ENCODE peak calls at places on chromosomes 1 and 21, in four cellular contexts. O is GM12878, S is HepG2, H is K562. E is an unnamed sample.

GRCh38 chr1:199978408-199978940 is 49.0 kb upstream of the NR5A2 start:
- DNase-seq in S (no peak), H (no peak), O (no peak), E (no peak)

GRCh38 chr1:65148548-65149390 is 766 bp downstream of the AK4 start:
- DNase-seq in O (peak; percentile 45), H (peak; percentile 51), S (no peak), E (peak; percentile 85)

GRCh38 chr1:186753241-186753640 is 73.0 kb upstream of the PTGS2 start:
- DNase-seq in O (no peak), S (no peak), H (no peak), E (no peak)

GRCh38 chr1:42206164-42206563 is 41.6 kb upstream of the GUCA2A start:
- DNase-seq in O (no peak), S (no peak), H (no peak), E (no peak)

GRCh38 chr1:207603777-207604176 is 41.2 kb upstream of the CR1L start:
- DNase-seq in H (no peak), S (peak; percentile 95), O (no peak), E (no peak)

GRCh38 chr1:223771814-223772770 is 59.8 kb downstream of the CAPN2 start:
- DNase-seq in O (no peak), S (no peak), H (peak; percentile 95), E (no peak)

GRCh38 chr1:93200086-93200620 is 19.6 kb downstream of the CCDC18 start:
- DNase-seq in S (peak; percentile 13), H (no peak), O (no peak), E (no peak)

GRCh38 chr1:238960071-238960470 is 426.3 kb upstream of the CHRM3 start:
- DNase-seq in S (no peak), H (no peak), O (no peak), E (no peak)

GRCh38 chr1:96388421-96389310 is 332.9 kb upstream of the PTBP2 start:
- DNase-seq in S (no peak), O (no peak), H (no peak), E (no peak)

GRCh38 chr1:66333463-66334232 is 200.3 kb upstream of the SGIP1 start:
- DNase-seq in H (no peak), O (no peak), S (no peak), E (no peak)

GRCh38 chr1:59016390-59016789 is 232.5 kb upstream of the JUN start:
- DNase-seq in S (no peak), H (no peak), O (no peak), E (no peak)

GRCh38 chr1:28259935-28260802 is 851 bp downstream of the SESN2 start:
- DNase-seq in H (peak; percentile 52), S (no peak), O (no peak), E (peak; percentile 81)

GRCh38 chr1:209675567-209676154 is 449 bp downstream of the G0S2 start:
- DNase-seq in H (no peak), S (no peak), O (no peak), E (peak; percentile 77)

GRCh38 chr1:228885845-228886244 is 150.6 kb downstream of the RHOU start:
- DNase-seq in H (no peak), O (no peak), S (no peak), E (no peak)

GRCh38 chr1:160076295-160076694 is 5.0 kb upstream of the KCNJ9 start:
- DNase-seq in S (no peak), H (no peak), O (no peak), E (no peak)

GRCh38 chr1:16375521-16376359 is 8.7 kb downstream of the SZRD1 start:
- DNase-seq in H (no peak), O (no peak), S (no peak), E (no peak)

GRCh38 chr1:41776896-41777431 is 141.8 kb downstream of the HIVEP3 start:
- DNase-seq in O (no peak), H (no peak), S (no peak), E (no peak)

GRCh38 chr1:117754061-117754969 is 148.5 kb downstream of the TENT5C start:
- DNase-seq in S (peak; percentile 50), H (peak; percentile 79), O (no peak), E (peak; percentile 61)

GRCh38 chr1:117735045-117735992 is 129.5 kb downstream of the TENT5C start:
- DNase-seq in S (peak; percentile 10), H (peak; percentile 76), O (peak; percentile 9), E (no peak)

GRCh38 chr1:42163114-42163513 is 1.4 kb downstream of the GUCA2A start:
- DNase-seq in H (peak; percentile 68), S (peak; percentile 27), O (no peak), E (no peak)

GRCh38 chr1:160797861-160798273 is 1.9 kb downstream of the LY9 start:
- DNase-seq in O (no peak), S (no peak), H (no peak), E (no peak)

GRCh38 chr1:11280719-11281376 is 7.8 kb downstream of the UBIAD1 start:
- DNase-seq in S (no peak), O (peak; percentile 25), H (no peak), E (no peak)

GRCh38 chr1:194533641-194534040 is 1347.2 kb upstream of the B3GALT2 start:
- DNase-seq in O (no peak), H (no peak), S (no peak), E (no peak)

GRCh38 chr1:34846265-34846664 is 13.3 kb downstream of the SMIM12 start:
- DNase-seq in H (no peak), S (no peak), O (no peak), E (no peak)

GRCh38 chr1:201640624-201641023 is 101.7 kb downstream of the NAV1 start:
- DNase-seq in O (no peak), S (no peak), H (no peak), E (no peak)

GRCh38 chr1:53342735-53343470 is 15.0 kb upstream of the LRP8 start:
- DNase-seq in O (no peak), S (no peak), H (no peak), E (no peak)

GRCh38 chr1:151612506-151613274 is 840 bp downstream of the SNX27 start:
- DNase-seq in O (no peak), H (no peak), S (no peak), E (peak; percentile 77)

GRCh38 chr1:176049582-176049981 is 157.5 kb downstream of the COP1 start:
- DNase-seq in O (no peak), H (no peak), S (no peak), E (peak; percentile 30)

GRCh38 chr21:14773777-14774345 is 227.7 kb upstream of the SAMSN1 start:
- DNase-seq in O (no peak), H (peak; percentile 76), S (peak; percentile 30), E (peak; percentile 1)

GRCh38 chr1:54028306-54029251 is 10.6 kb upstream of the LDLRAD1 start:
- DNase-seq in S (peak; percentile 80), O (no peak), H (no peak), E (peak; percentile 34)

GRCh38 chr1:201411292-201411691 is 10.2 kb downstream of the TNNI1 start:
- DNase-seq in H (no peak), O (no peak), S (no peak), E (no peak)

GRCh38 chr1:22793647-22794046 is 83.0 kb downstream of the EPHB2 start:
- DNase-seq in S (no peak), H (no peak), O (no peak), E (no peak)

GRCh38 chr21:39597595-39598185 is 15.1 kb upstream of the B3GALT5 start:
- DNase-seq in O (no peak), S (no peak), H (no peak), E (no peak)

DNA sequence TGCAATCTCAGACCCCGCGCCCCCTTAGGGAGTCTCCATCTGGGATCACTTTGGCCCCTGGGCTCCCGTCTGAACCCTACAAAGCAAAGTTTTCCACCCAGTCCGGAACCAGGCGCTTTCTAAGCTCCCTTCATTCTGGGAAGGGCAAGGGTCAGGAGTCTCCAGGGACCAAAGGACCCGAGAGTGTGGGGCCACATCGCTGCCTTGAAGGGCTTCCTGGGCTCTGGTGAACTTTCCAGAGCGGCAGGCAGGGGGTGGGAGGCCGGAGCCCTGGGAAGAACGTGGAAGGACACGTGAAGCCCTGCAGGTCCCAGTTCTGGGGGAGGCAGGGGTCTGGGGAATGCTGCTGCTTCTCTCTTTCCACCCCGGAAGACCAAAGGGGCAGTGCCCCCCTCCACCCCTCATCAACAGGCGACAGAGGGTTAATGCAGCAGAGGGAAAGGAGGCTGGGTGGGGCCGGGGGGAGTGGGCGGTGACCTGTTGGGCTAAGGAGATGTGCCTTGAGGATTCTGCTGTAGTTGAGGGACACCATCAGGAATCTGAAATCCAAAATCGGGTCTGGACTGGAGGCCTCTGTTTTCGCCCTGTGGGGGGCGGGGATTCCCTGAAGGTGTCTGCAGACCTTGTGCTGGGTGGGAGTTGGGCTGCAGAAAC is 734 bp downstream of the CDK18 start:
- DNase-seq in H (no peak), S (no peak), O (no peak), E (no peak)
- TF ChIP-seq TAF1 in H (no peak), S (no peak), O (no peak), E (no peak)

GRCh38 chr21:29318354-29318753 is 19.6 kb downstream of the BACH1 start:
- DNase-seq in S (no peak), O (no peak), H (no peak), E (no peak)

GRCh38 chr21:29316029-29316742 is 17.5 kb downstream of the BACH1 start:
- DNase-seq in H (peak; percentile 50), S (no peak), O (no peak), E (no peak)

GRCh38 chr21:29313662-29314408 is 15.1 kb downstream of the BACH1 start:
- DNase-seq in S (no peak), O (no peak), H (no peak), E (no peak)

GRCh38 chr21:29316806-29317205 is 18.1 kb downstream of the BACH1 start:
- DNase-seq in S (no peak), H (peak; percentile 53), O (no peak), E (no peak)

GRCh38 chr21:29315155-29315749 is 16.5 kb downstream of the BACH1 start:
- DNase-seq in H (no peak), S (no peak), O (no peak), E (no peak)
- TF ChIP-seq SMC3 in H (no peak), S (no peak), O (no peak), E (no peak)

GRCh38 chr1:172916126-172916525 is 134.6 kb downstream of the TNFSF18 start:
- DNase-seq in O (no peak), S (no peak), H (no peak), E (no peak)
- H3K4me1 ChIP-seq in O (no peaks in the 10 kb centered on the region), S (no peaks in the 10 kb centered on the region), H (no peaks in the 10 kb centered on the region), E (peaks cover 45% of the 10 kb centered on the region)

DNA sequence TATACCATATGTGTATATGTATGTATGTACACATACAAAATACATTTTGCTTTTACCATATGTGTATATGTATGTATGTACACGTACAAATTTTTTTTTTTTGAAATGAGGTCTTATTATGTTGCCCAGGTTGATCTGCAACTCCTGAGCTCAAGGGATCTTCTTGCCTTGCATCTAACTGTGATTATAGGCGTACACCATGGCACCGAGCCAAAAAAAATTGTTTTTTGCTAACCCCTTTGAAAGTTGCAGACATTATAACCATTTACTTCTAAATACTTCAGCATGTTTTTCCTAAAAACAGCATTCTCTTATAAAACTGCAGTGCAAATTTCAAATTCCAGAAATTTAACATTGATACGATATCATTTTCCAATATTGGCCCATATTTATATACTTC is 147.0 kb downstream of the POU2F1 start:
- DNase-seq in S (no peak), H (no peak), O (no peak), E (no peak)
- TF ChIP-seq TAF1 in S (no peak), H (no peak), O (no peak), E (no peak)

GRCh38 chr1:30407030-30407861 is 316.1 kb downstream of the MATN1 start:
- DNase-seq in S (no peak), O (no peak), H (no peak), E (no peak)
- TF ChIP-seq SMC3 in S (no peak), O (no peak), H (no peak), E (no peak)

DNA sequence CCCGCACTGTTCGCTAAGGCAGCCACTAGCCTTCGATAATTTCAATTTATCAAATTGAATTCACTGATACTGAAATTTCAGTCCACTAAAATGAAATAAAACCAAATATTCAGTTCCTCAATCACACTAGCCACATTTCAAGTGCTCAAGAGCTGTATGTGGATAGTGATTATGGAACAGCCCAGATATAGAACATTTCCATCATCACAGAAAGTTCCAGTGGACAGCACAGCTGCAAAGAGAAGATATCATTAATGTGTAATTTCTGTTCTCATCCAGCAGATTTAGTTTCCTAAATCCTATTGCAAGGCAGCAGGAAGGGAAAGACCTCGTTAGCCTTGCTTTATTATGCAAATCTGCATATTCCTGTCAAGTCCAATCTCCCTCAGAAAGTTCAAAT is 22.6 kb downstream of the CAPZB start:
- DNase-seq in O (no peak), H (no peak), S (no peak), E (no peak)
- H3K4me1 ChIP-seq in O (peaks cover 56% of the 10 kb centered on the region), H (peaks cover 15% of the 10 kb centered on the region), S (peaks cover 21% of the 10 kb centered on the region), E (peaks cover 36% of the 10 kb centered on the region)